ENCODE peak calls at places on chromosomes 1 and 21, in five cellular contexts. One of them, this sample, is unnamed.

GRCh38 chr1:53061123-53061858 is 722 bp upstream of the PODN start:
- DNase-seq in NCI-H1436: no peak
- DNase-seq in GM12891: no peak
- DNase-seq in substantia nigra: no peak
- DNase-seq in NCI-H748 treated with DMSO at 0.1 percent for 48 hours: no peak
- DNase-seq in this sample: no peak

GRCh38 chr1:180530501-180530900 is 28.1 kb upstream of the ACBD6 start:
- DNase-seq in NCI-H1436: no peak
- DNase-seq in GM12891: no peak
- DNase-seq in substantia nigra: no peak
- DNase-seq in NCI-H748 treated with DMSO at 0.1 percent for 48 hours: no peak
- DNase-seq in this sample: no peak

GRCh38 chr1:231106347-231106746 is 55.5 kb upstream of the TRIM67 start:
- DNase-seq in NCI-H1436: no peak
- DNase-seq in GM12891: no peak
- DNase-seq in substantia nigra: no peak
- DNase-seq in NCI-H748 treated with DMSO at 0.1 percent for 48 hours: no peak
- DNase-seq in this sample: no peak

GRCh38 chr1:8720347-8720746 is 97.1 kb downstream of the RERE start:
- DNase-seq in NCI-H1436: no peak
- DNase-seq in GM12891: no peak
- DNase-seq in substantia nigra: no peak
- DNase-seq in NCI-H748 treated with DMSO at 0.1 percent for 48 hours: no peak
- DNase-seq in this sample: no peak

GRCh38 chr1:103371234-103371633 is 154.3 kb upstream of the RNPC3 start:
- DNase-seq in NCI-H1436: no peak
- DNase-seq in GM12891: no peak
- DNase-seq in substantia nigra: no peak
- DNase-seq in NCI-H748 treated with DMSO at 0.1 percent for 48 hours: no peak
- DNase-seq in this sample: no peak

GRCh38 chr1:181128592-181129497 is 40.3 kb downstream of the IER5 start:
- DNase-seq in NCI-H1436: no peak
- DNase-seq in GM12891: no peak
- DNase-seq in substantia nigra: peak
- DNase-seq in NCI-H748 treated with DMSO at 0.1 percent for 48 hours: no peak
- DNase-seq in this sample: no peak

GRCh38 chr1:241637046-241637590 is 3.1 kb downstream of the CHML start:
- DNase-seq in NCI-H1436: no peak
- DNase-seq in GM12891: no peak
- DNase-seq in substantia nigra: no peak
- DNase-seq in NCI-H748 treated with DMSO at 0.1 percent for 48 hours: no peak
- DNase-seq in this sample: no peak

GRCh38 chr21:42239973-42240372 is 21.0 kb downstream of the ABCG1 start:
- DNase-seq in NCI-H1436: no peak
- DNase-seq in GM12891: no peak
- DNase-seq in substantia nigra: no peak
- DNase-seq in NCI-H748 treated with DMSO at 0.1 percent for 48 hours: no peak
- DNase-seq in this sample: no peak

GRCh38 chr1:27122652-27123051 is 32.3 kb downstream of the SLC9A1 start:
- DNase-seq in NCI-H1436: no peak
- DNase-seq in GM12891: no peak
- DNase-seq in substantia nigra: peak
- DNase-seq in NCI-H748 treated with DMSO at 0.1 percent for 48 hours: no peak
- DNase-seq in this sample: peak

GRCh38 chr1:202221911-202222909 is 28.6 kb downstream of the LGR6 start:
- DNase-seq in NCI-H1436: peak
- DNase-seq in GM12891: no peak
- DNase-seq in substantia nigra: no peak
- DNase-seq in NCI-H748 treated with DMSO at 0.1 percent for 48 hours: no peak
- DNase-seq in this sample: no peak

GRCh38 chr1:77744576-77744975 is 15.1 kb downstream of the USP33 start:
- DNase-seq in NCI-H1436: no peak
- DNase-seq in GM12891: no peak
- DNase-seq in substantia nigra: no peak
- DNase-seq in NCI-H748 treated with DMSO at 0.1 percent for 48 hours: no peak
- DNase-seq in this sample: no peak

GRCh38 chr1:41394918-41395598 is 33.8 kb downstream of the FOXO6 start:
- DNase-seq in NCI-H1436: peak
- DNase-seq in GM12891: no peak
- DNase-seq in substantia nigra: peak
- DNase-seq in NCI-H748 treated with DMSO at 0.1 percent for 48 hours: no peak
- DNase-seq in this sample: no peak

GRCh38 chr1:43506233-43506632 is 24.4 kb upstream of the PTPRF start:
- DNase-seq in NCI-H1436: no peak
- DNase-seq in GM12891: no peak
- DNase-seq in substantia nigra: no peak
- DNase-seq in NCI-H748 treated with DMSO at 0.1 percent for 48 hours: no peak
- DNase-seq in this sample: no peak

GRCh38 chr1:22225858-22226584 is 83.1 kb upstream of the WNT4 start:
- DNase-seq in NCI-H1436: no peak
- DNase-seq in GM12891: no peak
- DNase-seq in substantia nigra: no peak
- DNase-seq in NCI-H748 treated with DMSO at 0.1 percent for 48 hours: no peak
- DNase-seq in this sample: no peak

GRCh38 chr1:202565890-202566289 is 144.4 kb downstream of the SYT2 start:
- DNase-seq in NCI-H1436: no peak
- DNase-seq in GM12891: no peak
- DNase-seq in substantia nigra: no peak
- DNase-seq in NCI-H748 treated with DMSO at 0.1 percent for 48 hours: no peak
- DNase-seq in this sample: no peak

GRCh38 chr1:39205102-39205780 is 746 bp downstream of the MACF1 start:
- DNase-seq in NCI-H1436: no peak
- DNase-seq in GM12891: no peak
- DNase-seq in substantia nigra: peak
- DNase-seq in NCI-H748 treated with DMSO at 0.1 percent for 48 hours: no peak
- DNase-seq in this sample: no peak

GRCh38 chr1:26305667-26306289 is 658 bp downstream of the UBXN11 start:
- DNase-seq in NCI-H1436: no peak
- DNase-seq in GM12891: no peak
- DNase-seq in substantia nigra: no peak
- DNase-seq in NCI-H748 treated with DMSO at 0.1 percent for 48 hours: no peak
- DNase-seq in this sample: no peak

GRCh38 chr1:72547412-72547811 is 265.1 kb upstream of the NEGR1 start:
- DNase-seq in NCI-H1436: peak
- DNase-seq in GM12891: no peak
- DNase-seq in substantia nigra: no peak
- DNase-seq in NCI-H748 treated with DMSO at 0.1 percent for 48 hours: no peak
- DNase-seq in this sample: no peak

GRCh38 chr21:25234857-25235801 is 372.2 kb downstream of the MRPL39 start:
- DNase-seq in NCI-H1436: no peak
- DNase-seq in GM12891: no peak
- DNase-seq in substantia nigra: no peak
- DNase-seq in NCI-H748 treated with DMSO at 0.1 percent for 48 hours: no peak
- DNase-seq in this sample: no peak

GRCh38 chr1:153946622-153947246 is at the start of gene DENND4B:
- DNase-seq in NCI-H1436: peak
- DNase-seq in GM12891: peak
- DNase-seq in substantia nigra: peak
- DNase-seq in NCI-H748 treated with DMSO at 0.1 percent for 48 hours: peak
- DNase-seq in this sample: peak

GRCh38 chr1:56416385-56416972 is 162.9 kb downstream of the PLPP3 start:
- DNase-seq in NCI-H1436: no peak
- DNase-seq in GM12891: no peak
- DNase-seq in substantia nigra: no peak
- DNase-seq in NCI-H748 treated with DMSO at 0.1 percent for 48 hours: no peak
- DNase-seq in this sample: no peak

This sample was measured in HuH-7.5.